ENCODE peak calls at places on chromosomes 3 and 15, in nine cellular contexts. Q is A549; B is HFF-Myc; E is GM04504; R is stimulated activated effector memory CD8-positive, alpha-beta T cell treated with anti-CD3 and anti-CD28 coated beads, Interleukin-12 subunit alpha, Interleukin-12 subunit beta, amount 100 ng/mL, for 72 hours; K is activated CD4-positive, alpha-beta T cell treated with anti-CD3 and anti-CD28 coated beads, Interleukin-2, amount 50 U/mL, for 48 hours; Y is endothelial cell; O is GM13977; U is nucleus accumbens. V is an unnamed sample.

GRCh38 chr15:70111203-70112017 is 13.7 kb upstream of the TLE3 start:
- DNase-seq in Q (peak), B (peak), E (peak), R (no peak), K (no peak), Y (peak), O (no peak), U (peak), V (peak)

GRCh38 chr3:196942226-196942914 is at the start of gene NCBP2:
- DNase-seq in Q (peak), B (peak), E (peak), R (peak), K (peak), Y (peak), O (peak), U (peak), V (peak)

GRCh38 chr15:67385971-67386370 is 131.4 kb downstream of the IQCH start:
- DNase-seq in Q (no peak), B (no peak), E (no peak), R (no peak), K (no peak), Y (no peak), O (no peak), U (no peak), V (no peak)

GRCh38 chr15:101128191-101128590 is 123.7 kb downstream of the CHSY1 start:
- DNase-seq in Q (no peak), B (peak), E (peak), R (no peak), K (no peak), Y (no peak), O (no peak), U (no peak), V (no peak)

GRCh38 chr15:95975212-95975611 is 355.3 kb upstream of the NR2F2 start:
- DNase-seq in Q (no peak), B (no peak), E (no peak), R (no peak), K (no peak), Y (no peak), O (peak), U (no peak), V (no peak)

GRCh38 chr3:98784042-98784441 is 20.9 kb downstream of the ST3GAL6 start:
- DNase-seq in Q (no peak), B (no peak), E (no peak), R (no peak), K (no peak), Y (no peak), O (no peak), U (no peak), V (no peak)

GRCh38 chr3:133457465-133458067 is 57.7 kb downstream of the BFSP2 start:
- DNase-seq in Q (no peak), B (no peak), E (no peak), R (no peak), K (no peak), Y (no peak), O (no peak), U (no peak), V (no peak)

GRCh38 chr3:139491027-139491700 is 14.8 kb upstream of the RBP2 start:
- DNase-seq in Q (no peak), B (no peak), E (no peak), R (no peak), K (no peak), Y (no peak), O (no peak), U (no peak), V (no peak)

GRCh38 chr3:48067271-48067670 is 51.1 kb upstream of the MAP4 start:
- DNase-seq in Q (no peak), B (no peak), E (no peak), R (no peak), K (no peak), Y (no peak), O (no peak), U (no peak), V (no peak)

GRCh38 chr15:65372787-65373067 is 5.1 kb downstream of the IGDCC3 start:
- DNase-seq in Q (no peak), B (no peak), E (no peak), R (no peak), K (no peak), Y (no peak), O (no peak), U (no peak), V (peak)

GRCh38 chr3:8554725-8555621 is 53.4 kb downstream of the LMCD1 start:
- DNase-seq in Q (no peak), B (peak), E (peak), R (no peak), K (no peak), Y (no peak), O (no peak), U (no peak), V (peak)

GRCh38 chr15:92062505-92062904 is 209.0 kb downstream of the SLCO3A1 start:
- DNase-seq in Q (no peak), B (no peak), E (no peak), R (no peak), K (no peak), Y (no peak), O (no peak), U (no peak), V (no peak)

GRCh38 chr15:49044761-49045571 is 1.3 kb downstream of the SECISBP2L start:
- DNase-seq in Q (no peak), B (no peak), E (no peak), R (no peak), K (no peak), Y (no peak), O (peak), U (no peak), V (no peak)

GRCh38 chr3:119695480-119695879 is 7.3 kb upstream of the CFAP91 start:
- DNase-seq in Q (no peak), B (no peak), E (no peak), R (no peak), K (no peak), Y (no peak), O (no peak), U (no peak), V (no peak)

GRCh38 chr3:110955301-110955880 is 116.2 kb upstream of the NECTIN3 start:
- DNase-seq in Q (no peak), B (no peak), E (peak), R (no peak), K (no peak), Y (no peak), O (no peak), U (no peak), V (no peak)

GRCh38 chr3:131360191-131360590 is 21.4 kb upstream of the NUDT16 start:
- DNase-seq in Q (no peak), B (no peak), E (no peak), R (no peak), K (no peak), Y (no peak), O (no peak), U (no peak), V (no peak)

GRCh38 chr3:117019082-117019713 is 309.6 kb downstream of the TUSC7 start:
- DNase-seq in Q (peak), B (peak), E (peak), R (no peak), K (peak), Y (peak), O (peak), U (peak), V (peak)

GRCh38 chr15:42385206-42385979 is 26.1 kb downstream of the CAPN3 start:
- DNase-seq in Q (peak), B (no peak), E (no peak), R (peak), K (peak), Y (peak), O (peak), U (no peak), V (peak)

GRCh38 chr15:92681141-92681622 is 25.6 kb upstream of the FAM174B start:
- DNase-seq in Q (no peak), B (peak), E (peak), R (no peak), K (no peak), Y (no peak), O (no peak), U (no peak), V (no peak)

GRCh38 chr3:153138267-153139210 is 23.5 kb upstream of the RAP2B start:
- DNase-seq in Q (peak), B (peak), E (peak), R (peak), K (peak), Y (no peak), O (peak), U (no peak), V (no peak)

GRCh38 chr3:178455264-178455663 is 81.0 kb upstream of the KCNMB2 start:
- DNase-seq in Q (no peak), B (no peak), E (no peak), R (no peak), K (no peak), Y (no peak), O (no peak), U (no peak), V (no peak)

GRCh38 chr3:143090486-143090885 is 29.1 kb upstream of the CHST2 start:
- DNase-seq in Q (no peak), B (no peak), E (no peak), R (no peak), K (no peak), Y (no peak), O (no peak), U (no peak), V (peak)

GRCh38 chr3:133289322-133289721 is 110.5 kb upstream of the BFSP2 start:
- DNase-seq in Q (no peak), B (no peak), E (no peak), R (no peak), K (no peak), Y (no peak), O (no peak), U (no peak), V (no peak)

GRCh38 chr3:155394240-155394639 is 100.8 kb upstream of the STRIT1 start:
- DNase-seq in Q (no peak), B (no peak), E (no peak), R (no peak), K (no peak), Y (no peak), O (no peak), U (no peak), V (no peak)

GRCh38 chr15:64856429-64857145 is 14.9 kb downstream of the PLEKHO2 start:
- DNase-seq in Q (no peak), B (no peak), E (no peak), R (no peak), K (no peak), Y (no peak), O (no peak), U (peak), V (no peak)

GRCh38 chr3:36653095-36653494 is 111.3 kb downstream of the DCLK3 start:
- DNase-seq in Q (no peak), B (peak), E (peak), R (no peak), K (no peak), Y (no peak), O (no peak), U (no peak), V (no peak)

GRCh38 chr15:26697913-26698312 is 75.0 kb downstream of the GABRB3 start:
- DNase-seq in Q (no peak), B (no peak), E (no peak), R (no peak), K (no peak), Y (no peak), O (no peak), U (no peak), V (peak)

GRCh38 chr3:57764794-57765193 is 8.7 kb downstream of the SLMAP start:
- DNase-seq in Q (no peak), B (no peak), E (no peak), R (no peak), K (no peak), Y (no peak), O (no peak), U (no peak), V (no peak)

GRCh38 chr3:171374260-171374659 is 85.9 kb downstream of the TNIK start:
- DNase-seq in Q (no peak), B (no peak), E (no peak), R (no peak), K (no peak), Y (no peak), O (no peak), U (no peak), V (no peak)

GRCh38 chr15:89367485-89368451 is 33.1 kb upstream of the POLG start:
- DNase-seq in Q (peak), B (no peak), E (no peak), R (no peak), K (peak), Y (no peak), O (peak), U (peak), V (peak)

GRCh38 chr3:56881035-56881575 is 79.4 kb upstream of the ARHGEF3 start:
- DNase-seq in Q (no peak), B (no peak), E (no peak), R (no peak), K (no peak), Y (no peak), O (no peak), U (no peak), V (no peak)

GRCh38 chr3:27568393-27568792 is 84.2 kb upstream of the SLC4A7 start:
- DNase-seq in Q (no peak), B (peak), E (peak), R (no peak), K (no peak), Y (no peak), O (no peak), U (peak), V (peak)

V was measured in glutamatergic neuron.